ENCODE peak calls at places on chromosomes 3 and 15, in six cellular contexts. I is fibroblast of lung, M is RWPE2, L is stomach, X is OCI-LY7, H is A549. F is an unnamed sample. For H3K4me1, the result is how much of the 10 kb centered on the place peaks cover.

GRCh38 chr3:12629560-12629959 is 34.4 kb downstream of the RAF1 start:
- DNase-seq in L (peak), H (no peak), M (no peak), X (no peak), I (peak), F (no peak)

GRCh38 chr3:5264896-5265770 is 77.6 kb downstream of the EDEM1 start:
- DNase-seq in M (no peak), X (no peak), H (no peak), I (no peak), L (no peak), F (no peak)

GRCh38 chr3:57832925-57833324 is 76.8 kb downstream of the SLMAP start:
- DNase-seq in H (no peak), I (no peak), L (no peak), M (no peak), X (no peak), F (no peak)

GRCh38 chr3:111737056-111737711 is 121.9 kb upstream of the PHLDB2 start:
- DNase-seq in H (no peak), I (no peak), M (no peak), X (no peak), L (peak), F (no peak)

GRCh38 chr15:55555089-55555488 is 33.1 kb downstream of the PYGO1 start:
- DNase-seq in I (peak), X (no peak), L (no peak), M (no peak), H (no peak), F (no peak)

GRCh38 chr3:127791221-127791913 is 30.9 kb downstream of the MGLL start:
- DNase-seq in X (peak), L (peak), I (peak), M (peak), H (no peak), F (no peak)

GRCh38 chr3:184354121-184354728 is 7.2 kb downstream of the CLCN2 start:
- DNase-seq in I (peak), X (peak), M (peak), H (peak), L (peak), F (no peak)

GRCh38 chr15:87849181-87849580 is 407.4 kb downstream of the NTRK3 start:
- DNase-seq in L (no peak), X (no peak), I (peak), H (no peak), M (no peak), F (no peak)

GRCh38 chr3:1808590-1808989 is 290.1 kb upstream of the CNTN4 start:
- DNase-seq in M (no peak), H (no peak), L (no peak), X (no peak), I (no peak), F (no peak)

GRCh38 chr15:95017950-95018349 is 786.6 kb downstream of the MCTP2 start:
- DNase-seq in L (peak), M (no peak), I (no peak), X (no peak), H (no peak), F (no peak)

GRCh38 chr3:105473521-105474223 is 107.0 kb downstream of the ALCAM start:
- DNase-seq in X (no peak), M (no peak), I (peak), H (no peak), L (no peak), F (no peak)

GRCh38 chr3:162041622-162042021 is 545.0 kb downstream of the OTOL1 start:
- DNase-seq in I (no peak), L (no peak), M (no peak), X (no peak), H (no peak), F (no peak)

GRCh38 chr3:115448856-115449255 is 174.5 kb upstream of the GAP43 start:
- DNase-seq in M (no peak), X (no peak), I (peak), H (no peak), L (no peak), F (no peak)

GRCh38 chr3:44058022-44058867 is 183.4 kb upstream of the TOPAZ1 start:
- DNase-seq in H (no peak), I (peak), X (peak), L (no peak), M (no peak), F (no peak)

GRCh38 chr3:156298014-156298413 is 177.6 kb downstream of the KCNAB1 start:
- DNase-seq in M (no peak), I (no peak), L (no peak), H (no peak), X (no peak), F (no peak)

GRCh38 chr15:75718326-75718725 is 5.7 kb upstream of the CSPG4 start:
- DNase-seq in M (no peak), I (peak), X (no peak), H (no peak), L (peak), F (no peak)

GRCh38 chr15:68586274-68586961 is 7.6 kb downstream of the CORO2B start:
- DNase-seq in X (no peak), M (no peak), L (no peak), I (peak), H (peak), F (no peak)

GRCh38 chr15:38696120-38696727 is 131.6 kb upstream of the RASGRP1 start:
- DNase-seq in X (no peak), M (no peak), L (peak), I (no peak), H (no peak), F (no peak)

GRCh38 chr3:110016235-110016634 is 678.9 kb upstream of the DPPA4 start:
- DNase-seq in M (no peak), H (no peak), L (no peak), I (no peak), X (no peak), F (no peak)

GRCh38 chr15:81480645-81481053 is 106.6 kb upstream of the TMC3 start:
- DNase-seq in X (peak), M (no peak), I (peak), H (no peak), L (no peak), F (no peak)

GRCh38 chr3:183375337-183375736 is 53.1 kb downstream of the MCF2L2 start:
- DNase-seq in H (no peak), X (no peak), L (no peak), I (peak), M (no peak), F (no peak)

GRCh38 chr15:80228959-80229610 is 22.9 kb downstream of the CTXND1 start:
- DNase-seq in M (no peak), L (no peak), H (no peak), X (no peak), I (peak), F (no peak)

GRCh38 chr3:2544212-2544611 is 445.5 kb downstream of the CNTN4 start:
- DNase-seq in X (no peak), I (no peak), H (no peak), M (no peak), L (no peak), F (no peak)

GRCh38 chr3:139319428-139320402 is 24.1 kb upstream of the MRPS22 start:
- DNase-seq in I (peak), X (peak), H (no peak), M (no peak), L (no peak), F (no peak)

GRCh38 chr3:138197058-138197457 is 10.0 kb downstream of the ARMC8 start:
- DNase-seq in X (no peak), I (peak), H (no peak), M (no peak), L (no peak), F (no peak)

GRCh38 chr15:89330119-89330518 is 4.5 kb downstream of the POLG start:
- DNase-seq in M (no peak), X (no peak), I (no peak), L (no peak), H (no peak), F (no peak)

GRCh38 chr3:58000713-58001467 is 7.3 kb upstream of the FLNB start:
- DNase-seq in H (no peak), M (peak), L (no peak), I (no peak), X (no peak), F (no peak)

GRCh38 chr3:99128740-99129505 is 227.4 kb upstream of the DCBLD2 start:
- DNase-seq in H (no peak), X (no peak), I (peak), M (no peak), L (no peak), F (peak)

GRCh38 chr3:163490119-163490518 is 1588.2 kb downstream of the SI start:
- DNase-seq in M (no peak), I (peak), L (peak), X (peak), H (peak), F (no peak)

GRCh38 chr3:194042947-194043346 is 93.0 kb upstream of the HES1 start:
- DNase-seq in I (peak), L (no peak), M (no peak), H (no peak), X (no peak), F (no peak)

GRCh38 chr3:133572158-133573053 is 1.1 kb upstream of the CDV3 start:
- DNase-seq in X (peak), H (no peak), L (no peak), I (no peak), M (no peak), F (no peak)

DNA sequence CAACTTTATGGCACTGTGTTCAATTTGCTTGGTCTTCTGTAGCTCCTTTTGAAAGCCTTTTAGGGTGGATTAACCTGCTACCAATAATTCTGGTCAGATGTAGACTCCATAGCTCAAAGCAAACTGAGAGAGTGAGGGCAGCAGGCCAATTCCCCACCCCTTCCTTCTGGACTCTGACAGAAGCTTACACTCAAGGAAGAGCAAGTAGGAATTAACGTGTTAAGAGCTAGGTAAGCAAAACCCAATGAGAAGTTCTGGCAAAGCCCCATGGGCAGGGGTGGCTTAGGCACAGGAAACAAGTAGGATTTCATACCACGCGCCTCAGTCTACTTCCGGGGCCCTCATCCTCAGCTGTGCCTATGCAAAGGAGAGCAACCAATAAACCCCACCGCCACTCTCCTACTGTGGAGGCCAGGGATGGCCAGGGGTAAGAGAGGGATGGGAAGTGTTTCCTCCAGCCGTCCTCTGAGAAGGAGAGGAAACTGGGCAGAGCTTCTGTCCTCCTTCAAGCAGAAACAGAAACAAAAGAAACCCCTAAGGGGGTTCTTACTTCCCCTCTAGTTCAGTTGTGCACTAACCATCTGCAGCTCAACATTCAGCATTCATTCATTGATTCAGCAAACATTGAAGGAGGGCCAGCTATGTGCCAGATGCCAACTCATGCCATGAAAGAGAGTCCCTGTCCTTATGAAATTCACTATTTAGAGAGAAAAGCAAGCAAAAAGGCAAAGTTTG is 12.6 kb downstream of the CCR5 start:
- DNase-seq in X (peak), H (no peak), M (no peak), I (no peak), L (peak), F (no peak)
- H3K4me1 ChIP-seq in X (under half), H (under half), M (under half), I (under half), L (under half), F (under half)

GRCh38 chr15:70912187-70912586 is 19.6 kb downstream of the LRRC49 start:
- DNase-seq in X (no peak), H (no peak), I (no peak), L (no peak), M (no peak), F (no peak)

GRCh38 chr15:70902105-70902504 is 9.5 kb downstream of the LRRC49 start:
- DNase-seq in M (no peak), X (no peak), L (no peak), H (no peak), I (peak), F (no peak)

GRCh38 chr15:70910958-70911357 is 18.3 kb downstream of the LRRC49 start:
- DNase-seq in I (no peak), M (no peak), L (no peak), H (no peak), X (no peak), F (no peak)

GRCh38 chr15:70906842-70907241 is 14.2 kb downstream of the LRRC49 start:
- DNase-seq in I (peak), M (no peak), H (no peak), L (no peak), X (no peak), F (no peak)

GRCh38 chr15:70907784-70908471 is 15.3 kb downstream of the LRRC49 start:
- DNase-seq in M (no peak), L (no peak), X (no peak), H (no peak), I (no peak), F (no peak)
- TF ChIP-seq CTCF in M (no peak), L (no peak), X (peak), H (no peak), I (no peak), F (peak)

GRCh38 chr3:72270730-72271129 is 485.8 kb upstream of the PROK2 start:
- DNase-seq in X (no peak), L (no peak), I (peak), H (no peak), M (no peak), F (no peak)

GRCh38 chr3:72271923-72272322 is 487.0 kb upstream of the PROK2 start:
- DNase-seq in H (no peak), X (no peak), L (no peak), M (no peak), I (no peak), F (no peak)

GRCh38 chr3:72270072-72270611 is 485.2 kb upstream of the PROK2 start:
- DNase-seq in X (no peak), L (peak), I (peak), M (no peak), H (peak), F (peak)

GRCh38 chr3:72272356-72272755 is 487.4 kb upstream of the PROK2 start:
- DNase-seq in L (no peak), X (no peak), M (no peak), H (no peak), I (no peak), F (no peak)

GRCh38 chr3:72271215-72271614 is 486.3 kb upstream of the PROK2 start:
- DNase-seq in H (no peak), I (peak), X (no peak), M (no peak), L (no peak), F (no peak)
- H3K4me1 ChIP-seq in H (under half), I (under half), X (under half), M (under half), L (under half), F (under half)

GRCh38 chr15:42593143-42593542 is 17.7 kb downstream of the STARD9 start:
- DNase-seq in H (no peak), X (no peak), M (no peak), I (no peak), L (no peak), F (no peak)

GRCh38 chr15:42595641-42596240 is 20.3 kb downstream of the STARD9 start:
- DNase-seq in L (no peak), I (peak), H (no peak), M (no peak), X (no peak), F (no peak)

GRCh38 chr15:42590619-42591237 is 15.3 kb downstream of the STARD9 start:
- DNase-seq in X (no peak), I (no peak), L (no peak), H (no peak), M (no peak), F (no peak)

GRCh38 chr15:42591238-42591936 is 16.0 kb downstream of the STARD9 start:
- DNase-seq in X (peak), L (no peak), H (peak), M (no peak), I (peak), F (no peak)
- TF ChIP-seq CTCF in X (peak), L (peak), H (no peak), M (peak), I (peak), F (peak)

F was measured in thoracic aorta.